ENCODE peak calls at places on chromosomes 3 and 15, in four cellular contexts. One of them, this sample, is unnamed.
A peak's percentile ranks its signal among the peaks of the same experiment; 100 is the strongest.

GRCh38 chr3:62875103-62876002 is at the start of gene CADPS:
- DNase-seq in B cell: no peak
- DNase-seq in nephron progenitor cell: peak; percentile 39
- DNase-seq in CD8-positive, alpha-beta T cell: no peak
- DNase-seq in this sample: no peak

GRCh38 chr3:194130211-194130610 is 5.7 kb upstream of the HES1 start:
- DNase-seq in B cell: no peak
- DNase-seq in nephron progenitor cell: no peak
- DNase-seq in CD8-positive, alpha-beta T cell: no peak
- DNase-seq in this sample: no peak

GRCh38 chr15:40343512-40343911 is 2.8 kb upstream of the CCDC9B start:
- DNase-seq in B cell: no peak
- DNase-seq in nephron progenitor cell: no peak
- DNase-seq in CD8-positive, alpha-beta T cell: no peak
- DNase-seq in this sample: peak; percentile 70

GRCh38 chr15:52496776-52497470 is 31.8 kb downstream of the MYO5A start:
- DNase-seq in B cell: no peak
- DNase-seq in nephron progenitor cell: no peak
- DNase-seq in CD8-positive, alpha-beta T cell: no peak
- DNase-seq in this sample: no peak

GRCh38 chr3:45864760-45865567 is 21.4 kb upstream of the CCR9 start:
- DNase-seq in B cell: no peak
- DNase-seq in nephron progenitor cell: no peak
- DNase-seq in CD8-positive, alpha-beta T cell: no peak
- DNase-seq in this sample: no peak

GRCh38 chr3:8990266-8991215 is 27.3 kb upstream of the RAD18 start:
- DNase-seq in B cell: no peak
- DNase-seq in nephron progenitor cell: no peak
- DNase-seq in CD8-positive, alpha-beta T cell: no peak
- DNase-seq in this sample: no peak

GRCh38 chr3:62873672-62874397 is 1.4 kb downstream of the CADPS start:
- DNase-seq in B cell: no peak
- DNase-seq in nephron progenitor cell: peak; percentile 72
- DNase-seq in CD8-positive, alpha-beta T cell: no peak
- DNase-seq in this sample: no peak

GRCh38 chr15:70195808-70196304 is 98.1 kb upstream of the TLE3 start:
- DNase-seq in B cell: no peak
- DNase-seq in nephron progenitor cell: peak; percentile 20
- DNase-seq in CD8-positive, alpha-beta T cell: no peak
- DNase-seq in this sample: no peak

GRCh38 chr3:140216249-140216648 is 281.3 kb downstream of the CLSTN2 start:
- DNase-seq in B cell: no peak
- DNase-seq in nephron progenitor cell: no peak
- DNase-seq in CD8-positive, alpha-beta T cell: no peak
- DNase-seq in this sample: no peak

GRCh38 chr3:140760324-140761075 is 82.6 kb downstream of the TRIM42 start:
- DNase-seq in B cell: no peak
- DNase-seq in nephron progenitor cell: no peak
- DNase-seq in CD8-positive, alpha-beta T cell: no peak
- DNase-seq in this sample: no peak

GRCh38 chr3:99999541-99999940 is 114.8 kb downstream of the FILIP1L start:
- DNase-seq in B cell: no peak
- DNase-seq in nephron progenitor cell: no peak
- DNase-seq in CD8-positive, alpha-beta T cell: no peak
- DNase-seq in this sample: no peak

GRCh38 chr3:14298442-14298841 is 104.0 kb upstream of the SLC6A6 start:
- DNase-seq in B cell: no peak
- DNase-seq in nephron progenitor cell: no peak
- DNase-seq in CD8-positive, alpha-beta T cell: no peak
- DNase-seq in this sample: no peak

GRCh38 chr3:183213941-183214612 is 39.0 kb upstream of the B3GNT5 start:
- DNase-seq in B cell: no peak
- DNase-seq in nephron progenitor cell: no peak
- DNase-seq in CD8-positive, alpha-beta T cell: no peak
- DNase-seq in this sample: no peak

GRCh38 chr15:101011582-101011981 is 92.4 kb downstream of the LRRK1 start:
- DNase-seq in B cell: no peak
- DNase-seq in nephron progenitor cell: no peak
- DNase-seq in CD8-positive, alpha-beta T cell: no peak
- DNase-seq in this sample: no peak

GRCh38 chr15:75104804-75105557 is 81.6 kb downstream of the PPCDC start:
- DNase-seq in B cell: peak; percentile 42
- DNase-seq in nephron progenitor cell: no peak
- DNase-seq in CD8-positive, alpha-beta T cell: peak; percentile 22
- DNase-seq in this sample: peak; percentile 90

GRCh38 chr3:171867976-171868375 is 24.8 kb downstream of the TMEM212 start:
- DNase-seq in B cell: no peak
- DNase-seq in nephron progenitor cell: no peak
- DNase-seq in CD8-positive, alpha-beta T cell: no peak
- DNase-seq in this sample: no peak

GRCh38 chr3:11791339-11792200 is 55.1 kb downstream of the TAMM41 start:
- DNase-seq in B cell: no peak
- DNase-seq in nephron progenitor cell: no peak
- DNase-seq in CD8-positive, alpha-beta T cell: no peak
- DNase-seq in this sample: no peak

GRCh38 chr15:32905481-32905880 is 187.7 kb downstream of the GREM1 start:
- DNase-seq in B cell: no peak
- DNase-seq in nephron progenitor cell: no peak
- DNase-seq in CD8-positive, alpha-beta T cell: no peak
- DNase-seq in this sample: no peak

GRCh38 chr3:136734382-136735070 is 17.7 kb downstream of the STAG1 start:
- DNase-seq in B cell: no peak
- DNase-seq in nephron progenitor cell: no peak
- DNase-seq in CD8-positive, alpha-beta T cell: no peak
- DNase-seq in this sample: no peak

GRCh38 chr3:9727743-9728142 is 3.8 kb upstream of the BRPF1 start:
- DNase-seq in B cell: no peak
- DNase-seq in nephron progenitor cell: no peak
- DNase-seq in CD8-positive, alpha-beta T cell: no peak
- DNase-seq in this sample: no peak

GRCh38 chr15:78291698-78292097 is 7.7 kb downstream of the SKIC8 start:
- DNase-seq in B cell: no peak
- DNase-seq in nephron progenitor cell: no peak
- DNase-seq in CD8-positive, alpha-beta T cell: no peak
- DNase-seq in this sample: no peak

GRCh38 chr3:184336484-184337230 is 743 bp upstream of the FAM131A start:
- DNase-seq in B cell: no peak
- DNase-seq in nephron progenitor cell: no peak
- DNase-seq in CD8-positive, alpha-beta T cell: no peak
- DNase-seq in this sample: no peak

GRCh38 chr15:46039703-46040102 is 404.9 kb downstream of the SQOR start:
- DNase-seq in B cell: no peak
- DNase-seq in nephron progenitor cell: no peak
- DNase-seq in CD8-positive, alpha-beta T cell: no peak
- DNase-seq in this sample: no peak

GRCh38 chr15:73924258-73924921 is 1.9 kb upstream of the LOXL1 start:
- DNase-seq in B cell: no peak
- DNase-seq in nephron progenitor cell: peak; percentile 31
- DNase-seq in CD8-positive, alpha-beta T cell: no peak
- DNase-seq in this sample: no peak

GRCh38 chr15:100094127-100094510 is 247.7 kb downstream of the ADAMTS17 start:
- DNase-seq in B cell: no peak
- DNase-seq in nephron progenitor cell: no peak
- DNase-seq in CD8-positive, alpha-beta T cell: no peak
- DNase-seq in this sample: no peak

GRCh38 chr3:45677841-45678240 is 11.4 kb upstream of the SACM1L start:
- DNase-seq in B cell: no peak
- DNase-seq in nephron progenitor cell: no peak
- DNase-seq in CD8-positive, alpha-beta T cell: no peak
- DNase-seq in this sample: no peak

DNA sequence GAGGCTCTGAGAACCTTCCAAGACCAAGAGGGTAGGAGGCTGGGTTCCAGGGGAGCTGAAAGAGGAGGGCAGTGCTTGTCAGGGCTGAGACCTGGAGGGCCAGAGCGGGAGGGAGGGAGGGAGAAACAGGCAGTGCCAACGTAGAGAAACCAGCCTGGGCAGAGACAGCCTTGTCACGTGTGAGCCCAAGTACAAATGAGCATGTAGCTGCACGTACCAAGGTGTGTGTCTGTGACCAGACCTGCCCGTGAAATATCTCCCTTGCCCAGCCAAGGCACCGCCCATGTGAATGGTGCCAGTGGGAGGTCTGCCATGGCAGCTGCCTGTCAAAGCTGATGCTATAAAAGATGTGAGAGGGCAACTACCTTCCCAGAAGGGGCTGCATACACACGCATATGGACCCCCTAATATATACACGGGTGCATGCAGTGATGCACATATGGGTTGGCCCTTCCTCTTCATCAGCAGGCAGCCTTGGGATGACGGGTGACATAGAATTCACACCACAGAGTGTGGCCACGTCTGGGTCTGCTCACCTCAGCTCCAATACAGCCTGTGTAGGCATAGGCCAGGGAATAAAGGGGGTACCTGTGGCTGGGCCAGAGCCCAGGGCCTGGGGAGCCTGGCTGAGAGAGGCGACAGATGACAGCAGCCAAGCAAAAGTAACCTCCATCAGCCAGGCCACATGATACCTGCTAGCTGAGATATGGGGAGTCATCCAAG is 7.8 kb upstream of the CTDSPL start:
- DNase-seq in B cell: no peak
- DNase-seq in nephron progenitor cell: no peak
- DNase-seq in CD8-positive, alpha-beta T cell: no peak
- DNase-seq in this sample: no peak
- TF ChIP-seq CTCF in B cell: no peak
- TF ChIP-seq CTCF in nephron progenitor cell: no peak
- TF ChIP-seq CTCF in CD8-positive, alpha-beta T cell: no peak
- TF ChIP-seq CTCF in this sample: no peak

GRCh38 chr3:38648024-38648658 is 1.3 kb downstream of the SCN5A start:
- DNase-seq in B cell: no peak
- DNase-seq in nephron progenitor cell: no peak
- DNase-seq in CD8-positive, alpha-beta T cell: no peak
- DNase-seq in this sample: no peak

GRCh38 chr3:38647217-38647970 is 2.1 kb downstream of the SCN5A start:
- DNase-seq in B cell: no peak
- DNase-seq in nephron progenitor cell: no peak
- DNase-seq in CD8-positive, alpha-beta T cell: no peak
- DNase-seq in this sample: no peak

GRCh38 chr3:38646062-38646461 is 3.4 kb downstream of the SCN5A start:
- DNase-seq in B cell: no peak
- DNase-seq in nephron progenitor cell: no peak
- DNase-seq in CD8-positive, alpha-beta T cell: peak; percentile 1
- DNase-seq in this sample: no peak

GRCh38 chr3:38645601-38646000 is 3.9 kb downstream of the SCN5A start:
- DNase-seq in B cell: no peak
- DNase-seq in nephron progenitor cell: no peak
- DNase-seq in CD8-positive, alpha-beta T cell: peak; percentile 4
- DNase-seq in this sample: no peak

GRCh38 chr3:38646630-38647029 is 2.9 kb downstream of the SCN5A start:
- DNase-seq in B cell: peak; percentile 15
- DNase-seq in nephron progenitor cell: no peak
- DNase-seq in CD8-positive, alpha-beta T cell: no peak
- DNase-seq in this sample: no peak
- TF ChIP-seq CTCF in B cell: no peak
- TF ChIP-seq CTCF in nephron progenitor cell: peak; percentile 55
- TF ChIP-seq CTCF in CD8-positive, alpha-beta T cell: no peak
- TF ChIP-seq CTCF in this sample: peak; percentile 26

GRCh38 chr3:43224405-43225073 is 61.8 kb upstream of the SNRK start:
- DNase-seq in B cell: no peak
- DNase-seq in nephron progenitor cell: no peak
- DNase-seq in CD8-positive, alpha-beta T cell: no peak
- DNase-seq in this sample: no peak

GRCh38 chr3:43222594-43222993 is 63.7 kb upstream of the SNRK start:
- DNase-seq in B cell: no peak
- DNase-seq in nephron progenitor cell: no peak
- DNase-seq in CD8-positive, alpha-beta T cell: no peak
- DNase-seq in this sample: no peak

GRCh38 chr3:43218921-43219320 is 67.4 kb upstream of the SNRK start:
- DNase-seq in B cell: no peak
- DNase-seq in nephron progenitor cell: no peak
- DNase-seq in CD8-positive, alpha-beta T cell: no peak
- DNase-seq in this sample: no peak

GRCh38 chr3:43221076-43221475 is 65.3 kb upstream of the SNRK start:
- DNase-seq in B cell: no peak
- DNase-seq in nephron progenitor cell: no peak
- DNase-seq in CD8-positive, alpha-beta T cell: no peak
- DNase-seq in this sample: no peak

DNA sequence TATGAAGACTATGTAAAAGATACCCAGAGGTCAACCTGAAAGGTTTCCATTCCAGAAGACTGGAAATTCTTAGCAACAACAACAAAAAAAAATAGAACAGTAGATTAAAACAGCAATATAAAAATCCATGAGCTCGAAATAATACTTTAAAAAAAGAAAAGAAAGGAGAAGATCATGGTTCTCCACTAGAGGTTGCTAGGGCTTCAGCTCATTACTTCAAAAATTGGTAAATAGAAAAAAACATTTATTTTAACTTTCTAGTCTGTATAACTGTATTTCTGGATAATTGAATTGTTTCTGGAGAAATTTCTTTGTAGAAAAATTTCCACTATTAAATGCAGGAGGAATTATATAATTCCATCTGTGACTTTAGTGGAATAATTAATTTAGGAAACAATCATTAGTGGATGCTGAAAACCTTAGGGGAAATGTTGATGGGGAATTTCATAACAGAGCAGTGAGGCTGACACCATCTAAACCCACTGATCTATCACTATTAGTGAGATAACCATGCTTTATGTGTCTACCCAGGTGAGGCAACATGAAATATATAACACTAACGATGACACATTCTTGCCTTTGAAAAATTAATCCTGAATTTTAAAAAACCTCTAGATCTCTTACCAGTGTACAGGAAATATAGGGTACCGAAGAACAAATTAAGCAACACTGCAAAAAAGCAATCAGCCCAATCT is 62.5 kb upstream of the SNRK start:
- DNase-seq in B cell: peak; percentile 24
- DNase-seq in nephron progenitor cell: no peak
- DNase-seq in CD8-positive, alpha-beta T cell: no peak
- DNase-seq in this sample: no peak
- TF ChIP-seq CTCF in B cell: peak; percentile 77
- TF ChIP-seq CTCF in nephron progenitor cell: no peak
- TF ChIP-seq CTCF in CD8-positive, alpha-beta T cell: peak; percentile 78
- TF ChIP-seq CTCF in this sample: peak; percentile 60

GRCh38 chr3:114133947-114134346 is 44.9 kb downstream of the DRD3 start:
- DNase-seq in B cell: no peak
- DNase-seq in nephron progenitor cell: no peak
- DNase-seq in CD8-positive, alpha-beta T cell: no peak
- DNase-seq in this sample: no peak
- TF ChIP-seq CTCF in B cell: no peak
- TF ChIP-seq CTCF in nephron progenitor cell: no peak
- TF ChIP-seq CTCF in CD8-positive, alpha-beta T cell: no peak
- TF ChIP-seq CTCF in this sample: no peak

DNA sequence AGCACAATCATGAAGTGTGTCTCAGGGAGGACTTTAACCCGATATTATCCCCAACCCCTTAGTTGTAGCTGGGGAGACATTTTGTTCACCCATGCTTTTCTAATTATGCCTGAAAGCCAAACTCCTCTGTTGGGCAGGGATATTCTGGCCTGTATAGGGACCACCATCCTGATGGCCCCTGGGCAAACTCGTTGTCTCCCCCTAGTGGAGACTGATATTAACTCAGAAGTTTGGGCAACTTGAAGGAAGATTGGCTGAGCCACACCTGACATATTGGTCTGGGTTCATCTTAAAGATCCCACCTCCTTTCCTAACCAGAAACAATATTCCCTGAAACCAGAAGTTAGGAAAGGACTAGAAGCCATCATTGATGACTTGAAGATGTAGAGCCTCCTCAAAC is 42.3 kb downstream of the TM4SF18 start:
- DNase-seq in B cell: peak; percentile 21
- DNase-seq in nephron progenitor cell: no peak
- DNase-seq in CD8-positive, alpha-beta T cell: no peak
- DNase-seq in this sample: no peak
- TF ChIP-seq CTCF in B cell: peak; percentile 46
- TF ChIP-seq CTCF in nephron progenitor cell: peak; percentile 38
- TF ChIP-seq CTCF in CD8-positive, alpha-beta T cell: peak; percentile 20
- TF ChIP-seq CTCF in this sample: peak; percentile 42

GRCh38 chr3:125165189-125165947 is 47.2 kb downstream of the SLC12A8 start:
- DNase-seq in B cell: no peak
- DNase-seq in nephron progenitor cell: peak; percentile 42
- DNase-seq in CD8-positive, alpha-beta T cell: no peak
- DNase-seq in this sample: no peak
- TF ChIP-seq CTCF in B cell: no peak
- TF ChIP-seq CTCF in nephron progenitor cell: peak; percentile 54
- TF ChIP-seq CTCF in CD8-positive, alpha-beta T cell: no peak
- TF ChIP-seq CTCF in this sample: peak; percentile 68

This sample was measured in CD14-positive monocyte.